ENCODE peak calls at places on chromosomes 13 and 19, in four cellular contexts. K is fibroblast of mammary gland, M is B cell, O is astrocyte of the spinal cord. V is an unnamed sample.

GRCh38 chr13:30235206-30235605 is 72.1 kb downstream of the KATNAL1 start:
- DNase-seq in O (no peak), K (peak; percentile 41), M (no peak), V (no peak)

GRCh38 chr13:47816835-47817234 is 184.2 kb downstream of the SUCLA2 start:
- DNase-seq in K (no peak), O (no peak), M (no peak), V (no peak)

GRCh38 chr13:83327091-83327490 is 555.2 kb downstream of the SLITRK1 start:
- DNase-seq in O (peak; percentile 25), K (no peak), M (no peak), V (no peak)

GRCh38 chr19:4678881-4679379 is 8.8 kb upstream of the MYDGF start:
- DNase-seq in O (peak; percentile 37), K (peak; percentile 55), M (no peak), V (no peak)

GRCh38 chr19:3403489-3404323 is 37.3 kb downstream of the NFIC start:
- DNase-seq in K (peak; percentile 96), M (no peak), O (peak; percentile 97), V (peak; percentile 88)

GRCh38 chr13:77022341-77022740 is 4.6 kb downstream of the FBXL3 start:
- DNase-seq in K (peak; percentile 56), M (no peak), O (peak; percentile 26), V (no peak)

GRCh38 chr13:110232756-110233155 is 74.2 kb downstream of the COL4A1 start:
- DNase-seq in K (peak; percentile 95), O (no peak), M (no peak), V (peak; percentile 17)

GRCh38 chr13:110312669-110313031 is 5.6 kb downstream of the COL4A2 start:
- DNase-seq in M (no peak), K (peak; percentile 73), O (peak; percentile 81), V (no peak)

GRCh38 chr19:2235396-2236284 is 489 bp downstream of the PLEKHJ1 start:
- DNase-seq in O (no peak), K (no peak), M (no peak), V (no peak)

GRCh38 chr19:35267818-35268545 is 780 bp upstream of the USF2 start:
- DNase-seq in M (peak; percentile 66), K (peak; percentile 53), O (peak; percentile 60), V (peak; percentile 95)

GRCh38 chr19:7328647-7329046 is 20.1 kb upstream of the ARHGEF18 start:
- DNase-seq in K (no peak), M (no peak), O (no peak), V (no peak)
- TF ChIP-seq CTCF in K (no peak), M (peak; percentile 70), O (no peak), V (no peak)

GRCh38 chr13:64470751-64471150 is 2759.4 kb downstream of the PCDH9 start:
- DNase-seq in K (no peak), M (no peak), O (no peak), V (no peak)

DNA sequence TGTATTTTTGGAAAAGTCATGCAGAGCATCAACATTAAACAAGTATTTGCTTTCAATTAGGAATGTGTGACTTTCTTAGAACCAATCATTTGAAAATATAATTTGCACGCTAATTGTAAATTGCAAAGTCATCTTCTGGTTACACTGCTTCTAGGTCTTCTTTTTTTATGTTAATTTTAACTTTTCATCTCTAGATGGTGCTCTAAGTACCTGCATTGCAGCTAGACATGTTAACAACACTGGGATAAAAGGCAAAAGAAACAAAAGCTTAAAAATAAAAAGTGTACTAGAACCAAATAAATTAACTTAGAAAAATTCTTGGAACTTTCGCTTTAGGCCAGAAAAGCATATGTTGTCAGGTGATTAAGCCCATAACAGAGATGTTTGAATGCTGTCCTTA is 2758.2 kb downstream of the PCDH9 start:
- DNase-seq in K (peak; percentile 30), M (no peak), O (peak; percentile 65), V (no peak)
- TF ChIP-seq CTCF in K (peak; percentile 29), M (no peak), O (peak; percentile 42), V (peak; percentile 76)

DNA sequence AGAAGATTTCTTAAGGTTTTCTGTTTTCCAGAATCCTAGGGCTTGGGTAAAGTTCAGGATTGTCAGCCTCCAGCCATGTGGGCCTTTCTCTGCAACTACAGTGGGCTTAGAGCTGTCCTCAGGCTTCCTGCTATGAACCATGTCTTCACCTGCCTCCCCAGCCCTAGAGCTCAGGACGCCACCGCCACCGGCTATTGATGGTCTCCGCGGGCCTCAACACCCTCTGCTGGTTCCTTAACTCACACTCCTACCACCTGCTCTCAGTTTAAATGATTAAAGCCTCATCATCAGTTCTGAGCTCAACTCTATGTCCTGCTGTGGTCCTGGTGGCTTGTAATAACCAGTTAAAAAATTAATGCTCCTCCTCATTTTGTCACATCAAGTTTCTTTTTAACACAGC is 221.0 kb downstream of the EFNB2 start:
- DNase-seq in K (no peak), O (no peak), M (no peak), V (no peak)
- TF ChIP-seq CTCF in K (no peak), O (no peak), M (no peak), V (no peak)

DNA sequence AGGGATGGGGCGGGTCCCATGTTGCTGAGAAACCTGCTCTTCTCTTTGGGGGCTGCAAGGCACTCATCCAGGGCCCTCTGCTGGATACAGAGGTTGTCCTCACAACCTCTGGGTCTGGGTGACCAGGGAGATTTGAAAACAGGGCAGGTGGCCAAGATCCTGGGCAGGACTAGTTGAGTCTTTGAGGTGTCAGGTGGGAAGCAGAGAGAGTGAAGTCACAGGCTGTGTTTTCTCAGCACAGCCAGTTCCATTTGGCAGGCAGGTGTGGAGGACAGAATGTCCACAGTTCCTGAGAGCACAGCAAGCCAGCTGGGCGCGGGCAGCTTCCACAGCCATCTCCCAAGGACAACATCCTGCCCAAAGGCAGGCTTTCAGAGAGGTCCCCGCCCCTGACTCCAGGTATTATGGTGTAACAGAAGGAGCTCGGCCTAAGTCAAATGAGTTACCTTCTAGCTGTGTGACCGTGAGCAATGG is 118.8 kb downstream of the NUFIP1 start:
- DNase-seq in M (no peak), K (no peak), O (no peak), V (no peak)
- TF ChIP-seq CTCF in M (no peak), K (no peak), O (no peak), V (no peak)

DNA sequence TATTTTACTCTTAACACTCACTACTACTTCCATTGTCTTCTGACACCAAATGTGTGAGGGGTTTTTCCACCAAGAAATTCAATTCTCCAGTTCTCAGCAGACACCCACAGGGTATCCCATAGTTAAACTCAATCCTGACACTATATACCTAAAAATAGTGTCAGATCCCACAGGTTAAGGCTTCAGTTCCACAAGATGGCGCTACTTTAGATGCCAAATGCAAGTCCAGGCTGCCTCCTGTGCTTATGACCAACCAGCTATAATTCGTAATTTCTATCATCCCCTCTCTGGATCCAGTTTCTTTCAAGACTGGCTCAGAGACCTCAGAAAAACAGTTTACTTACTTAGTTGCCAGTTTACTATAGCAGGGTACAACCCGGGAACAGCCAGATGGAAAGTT is 1146.2 kb upstream of the SPRY2 start:
- DNase-seq in K (peak; percentile 1), O (peak; percentile 7), M (no peak), V (no peak)
- TF ChIP-seq CTCF in K (no peak), O (peak; percentile 25), M (no peak), V (peak; percentile 35)

DNA sequence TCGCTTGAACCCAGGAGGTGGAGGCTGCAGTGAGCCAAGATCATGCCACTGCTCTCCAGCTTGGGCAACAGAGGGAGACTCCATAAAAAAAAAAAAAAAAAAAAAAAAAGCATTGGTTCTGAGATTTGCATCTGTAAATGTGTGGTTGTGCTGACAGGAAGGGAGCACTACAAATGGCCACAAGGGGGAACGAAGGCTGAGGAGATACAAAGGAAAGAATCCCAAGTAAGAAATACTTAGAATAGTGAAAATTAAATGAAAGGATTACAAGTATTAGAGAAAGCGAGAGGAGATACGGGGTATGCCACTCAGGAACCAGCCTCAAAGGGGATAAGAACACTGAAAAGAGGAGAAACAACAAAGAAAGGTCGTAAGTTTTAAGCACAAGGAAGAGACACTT is 284.9 kb downstream of the KLF12 start:
- DNase-seq in O (peak; percentile 57), K (peak; percentile 58), M (no peak), V (no peak)
- TF ChIP-seq CTCF in O (peak; percentile 57), K (peak; percentile 51), M (peak; percentile 42), V (peak; percentile 51)

V was measured in osteocyte.